ENCODE peak calls at places on chromosome 11, in ten cellular contexts. One of them, this sample, is unnamed.

GRCh38 chr11:82174610-82175009 is 559.1 kb downstream of the FAM181B start:
- DNase-seq in NCI-H187: no peak
- DNase-seq in left colon: no peak
- DNase-seq in choroid plexus epithelial cell: peak; percentile 0
- DNase-seq in adrenal gland: no peak
- DNase-seq in heart left ventricle: no peak
- DNase-seq in LHCN-M2: no peak
- DNase-seq in posterior cingulate gyrus: no peak
- DNase-seq in activated CD4-positive, alpha-beta T cell treated with anti-CD3 and anti-CD28 coated beads for 48 hours: no peak
- DNase-seq in suprapubic skin: no peak
- DNase-seq in this sample: no peak

GRCh38 chr11:62732830-62733229 is 4.5 kb downstream of the TTC9C start:
- DNase-seq in adrenal gland: no peak
- DNase-seq in heart left ventricle: no peak
- DNase-seq in NCI-H187: no peak
- DNase-seq in left colon: no peak
- DNase-seq in activated CD4-positive, alpha-beta T cell treated with anti-CD3 and anti-CD28 coated beads for 48 hours: no peak
- DNase-seq in LHCN-M2: peak; percentile 57
- DNase-seq in posterior cingulate gyrus: no peak
- DNase-seq in suprapubic skin: no peak
- DNase-seq in choroid plexus epithelial cell: peak; percentile 65
- DNase-seq in this sample: no peak

GRCh38 chr11:68302256-68303054 is 9.9 kb upstream of the LRP5 start:
- DNase-seq in heart left ventricle: no peak
- DNase-seq in NCI-H187: no peak
- DNase-seq in left colon: peak; percentile 76
- DNase-seq in choroid plexus epithelial cell: peak; percentile 32
- DNase-seq in adrenal gland: no peak
- DNase-seq in suprapubic skin: no peak
- DNase-seq in posterior cingulate gyrus: no peak
- DNase-seq in activated CD4-positive, alpha-beta T cell treated with anti-CD3 and anti-CD28 coated beads for 48 hours: no peak
- DNase-seq in LHCN-M2: peak; percentile 95
- DNase-seq in this sample: no peak

GRCh38 chr11:31813242-31813960 is 2.3 kb upstream of the PAX6 start:
- DNase-seq in heart left ventricle: no peak
- DNase-seq in left colon: no peak
- DNase-seq in choroid plexus epithelial cell: no peak
- DNase-seq in posterior cingulate gyrus: no peak
- DNase-seq in activated CD4-positive, alpha-beta T cell treated with anti-CD3 and anti-CD28 coated beads for 48 hours: no peak
- DNase-seq in NCI-H187: no peak
- DNase-seq in suprapubic skin: no peak
- DNase-seq in adrenal gland: no peak
- DNase-seq in LHCN-M2: no peak
- DNase-seq in this sample: no peak

GRCh38 chr11:65522640-65523322 is 2.1 kb upstream of the SCYL1 start:
- DNase-seq in heart left ventricle: no peak
- DNase-seq in adrenal gland: peak; percentile 14
- DNase-seq in activated CD4-positive, alpha-beta T cell treated with anti-CD3 and anti-CD28 coated beads for 48 hours: no peak
- DNase-seq in LHCN-M2: no peak
- DNase-seq in suprapubic skin: no peak
- DNase-seq in choroid plexus epithelial cell: no peak
- DNase-seq in left colon: no peak
- DNase-seq in NCI-H187: no peak
- DNase-seq in posterior cingulate gyrus: no peak
- DNase-seq in this sample: no peak

GRCh38 chr11:79013509-79013908 is 427.3 kb downstream of the TENM4 start:
- DNase-seq in NCI-H187: no peak
- DNase-seq in left colon: no peak
- DNase-seq in adrenal gland: no peak
- DNase-seq in suprapubic skin: no peak
- DNase-seq in heart left ventricle: no peak
- DNase-seq in LHCN-M2: no peak
- DNase-seq in choroid plexus epithelial cell: no peak
- DNase-seq in posterior cingulate gyrus: no peak
- DNase-seq in activated CD4-positive, alpha-beta T cell treated with anti-CD3 and anti-CD28 coated beads for 48 hours: no peak
- DNase-seq in this sample: no peak

GRCh38 chr11:60887531-60887930 is 18.9 kb downstream of the PRPF19 start:
- DNase-seq in suprapubic skin: no peak
- DNase-seq in choroid plexus epithelial cell: peak; percentile 78
- DNase-seq in left colon: peak; percentile 72
- DNase-seq in adrenal gland: peak; percentile 54
- DNase-seq in heart left ventricle: no peak
- DNase-seq in NCI-H187: peak; percentile 2
- DNase-seq in LHCN-M2: peak; percentile 55
- DNase-seq in posterior cingulate gyrus: no peak
- DNase-seq in activated CD4-positive, alpha-beta T cell treated with anti-CD3 and anti-CD28 coated beads for 48 hours: peak; percentile 51
- DNase-seq in this sample: no peak

GRCh38 chr11:78030429-78031325 is 7.6 kb upstream of the KCTD14 start:
- DNase-seq in LHCN-M2: peak; percentile 72
- DNase-seq in activated CD4-positive, alpha-beta T cell treated with anti-CD3 and anti-CD28 coated beads for 48 hours: no peak
- DNase-seq in NCI-H187: peak; percentile 61
- DNase-seq in choroid plexus epithelial cell: peak; percentile 70
- DNase-seq in heart left ventricle: peak; percentile 78
- DNase-seq in adrenal gland: peak; percentile 76
- DNase-seq in left colon: peak; percentile 69
- DNase-seq in posterior cingulate gyrus: peak; percentile 90
- DNase-seq in suprapubic skin: no peak
- DNase-seq in this sample: no peak

GRCh38 chr11:121722431-121723256 is 269.9 kb upstream of the SORL1-AS1 start:
- DNase-seq in adrenal gland: peak; percentile 66
- DNase-seq in NCI-H187: peak; percentile 55
- DNase-seq in posterior cingulate gyrus: peak; percentile 93
- DNase-seq in LHCN-M2: peak; percentile 76
- DNase-seq in left colon: peak; percentile 35
- DNase-seq in heart left ventricle: peak; percentile 89
- DNase-seq in suprapubic skin: peak; percentile 85
- DNase-seq in choroid plexus epithelial cell: peak; percentile 99
- DNase-seq in activated CD4-positive, alpha-beta T cell treated with anti-CD3 and anti-CD28 coated beads for 48 hours: peak; percentile 14
- DNase-seq in this sample: no peak

GRCh38 chr11:45182902-45183301 is 36.5 kb downstream of the PRDM11 start:
- DNase-seq in activated CD4-positive, alpha-beta T cell treated with anti-CD3 and anti-CD28 coated beads for 48 hours: no peak
- DNase-seq in choroid plexus epithelial cell: peak; percentile 49
- DNase-seq in heart left ventricle: no peak
- DNase-seq in left colon: peak; percentile 41
- DNase-seq in adrenal gland: peak; percentile 35
- DNase-seq in NCI-H187: no peak
- DNase-seq in suprapubic skin: no peak
- DNase-seq in LHCN-M2: peak; percentile 18
- DNase-seq in posterior cingulate gyrus: no peak
- DNase-seq in this sample: no peak

GRCh38 chr11:45336136-45336535 is 50.0 kb upstream of the SYT13 start:
- DNase-seq in choroid plexus epithelial cell: no peak
- DNase-seq in suprapubic skin: no peak
- DNase-seq in activated CD4-positive, alpha-beta T cell treated with anti-CD3 and anti-CD28 coated beads for 48 hours: no peak
- DNase-seq in LHCN-M2: no peak
- DNase-seq in posterior cingulate gyrus: no peak
- DNase-seq in heart left ventricle: no peak
- DNase-seq in NCI-H187: no peak
- DNase-seq in adrenal gland: no peak
- DNase-seq in left colon: no peak
- DNase-seq in this sample: no peak

GRCh38 chr11:70089631-70090030 is 11.5 kb downstream of the ANO1 start:
- DNase-seq in suprapubic skin: no peak
- DNase-seq in activated CD4-positive, alpha-beta T cell treated with anti-CD3 and anti-CD28 coated beads for 48 hours: no peak
- DNase-seq in choroid plexus epithelial cell: no peak
- DNase-seq in left colon: no peak
- DNase-seq in adrenal gland: no peak
- DNase-seq in posterior cingulate gyrus: no peak
- DNase-seq in LHCN-M2: no peak
- DNase-seq in NCI-H187: no peak
- DNase-seq in heart left ventricle: no peak
- DNase-seq in this sample: no peak

GRCh38 chr11:86469491-86470388 is 95.1 kb downstream of the CCDC81 start:
- DNase-seq in NCI-H187: no peak
- DNase-seq in suprapubic skin: no peak
- DNase-seq in adrenal gland: no peak
- DNase-seq in heart left ventricle: peak; percentile 34
- DNase-seq in activated CD4-positive, alpha-beta T cell treated with anti-CD3 and anti-CD28 coated beads for 48 hours: no peak
- DNase-seq in LHCN-M2: no peak
- DNase-seq in posterior cingulate gyrus: no peak
- DNase-seq in left colon: no peak
- DNase-seq in choroid plexus epithelial cell: no peak
- DNase-seq in this sample: no peak

GRCh38 chr11:43129329-43129728 is 182.5 kb upstream of the API5 start:
- DNase-seq in NCI-H187: no peak
- DNase-seq in posterior cingulate gyrus: no peak
- DNase-seq in activated CD4-positive, alpha-beta T cell treated with anti-CD3 and anti-CD28 coated beads for 48 hours: no peak
- DNase-seq in adrenal gland: no peak
- DNase-seq in choroid plexus epithelial cell: no peak
- DNase-seq in LHCN-M2: no peak
- DNase-seq in heart left ventricle: no peak
- DNase-seq in suprapubic skin: no peak
- DNase-seq in left colon: no peak
- DNase-seq in this sample: no peak

This sample was measured in activated T-helper 9 cell treated with anti-CD3 and anti-CD28 coated beads, Interleukin-2, amount 50 U/mL, for 16 hours.